ENCODE peak calls at places on chromosomes 6 and 20, in five cellular contexts. B is heart right ventricle, W is gastrocnemius medialis, P is upper lobe of right lung, F is tibial artery. G is an unnamed sample. For H3K4me1 and H3K27me3, the result is how much of the 10 kb centered on the place peaks cover.

GRCh38 chr20:63333241-63333836 is 27.8 kb downstream of the CHRNA4 start:
- DNase-seq in B (peak), W (no peak), P (no peak), F (no peak), G (no peak)

GRCh38 chr6:13454286-13455221 is 32.8 kb downstream of the GFOD1 start:
- DNase-seq in B (no peak), W (peak), P (peak), F (no peak), G (peak)

GRCh38 chr6:27495386-27496135 is 22.7 kb upstream of the ZNF184 start:
- DNase-seq in B (peak), W (no peak), P (no peak), F (peak), G (peak)

GRCh38 chr20:49986049-49986448 is 3.3 kb downstream of the SNAI1 start:
- DNase-seq in B (no peak), W (no peak), P (no peak), F (no peak), G (no peak)

GRCh38 chr6:64289946-64290345 is 654.3 kb downstream of the PHF3 start:
- DNase-seq in B (no peak), W (no peak), P (no peak), F (no peak), G (no peak)

GRCh38 chr6:6466967-6467761 is 121.4 kb upstream of the LY86 start:
- DNase-seq in B (no peak), W (no peak), P (no peak), F (no peak), G (no peak)

GRCh38 chr6:13574571-13575376 is at the start of gene SIRT5:
- DNase-seq in B (peak), W (peak), P (peak), F (peak), G (peak)

GRCh38 chr6:38212579-38212978 is 393.1 kb downstream of the ZFAND3 start:
- DNase-seq in B (no peak), W (no peak), P (no peak), F (no peak), G (no peak)

GRCh38 chr20:38893485-38894090 is 32.6 kb upstream of the FAM83D start:
- DNase-seq in B (peak), W (no peak), P (peak), F (no peak), G (peak)

GRCh38 chr6:111721677-111722219 is 116.1 kb upstream of the TRAF3IP2 start:
- DNase-seq in B (peak), W (no peak), P (no peak), F (no peak), G (peak)

GRCh38 chr6:153058291-153058690 is 55.8 kb upstream of the MTRF1L start:
- DNase-seq in B (no peak), W (no peak), P (no peak), F (no peak), G (no peak)

GRCh38 chr20:47713941-47714450 is 71.3 kb downstream of the SULF2 start:
- DNase-seq in B (no peak), W (no peak), P (no peak), F (peak), G (no peak)

GRCh38 chr6:35686873-35687557 is 1.7 kb downstream of the FKBP5 start:
- DNase-seq in B (no peak), W (no peak), P (no peak), F (no peak), G (no peak)

GRCh38 chr6:105135056-105135455 is 44.8 kb downstream of the POPDC3 start:
- DNase-seq in B (no peak), W (peak), P (no peak), F (no peak), G (no peak)

GRCh38 chr20:5680227-5680626 is 70.0 kb upstream of the SHLD1 start:
- DNase-seq in B (no peak), W (no peak), P (no peak), F (no peak), G (no peak)

GRCh38 chr20:51366155-51366886 is 176.2 kb downstream of the NFATC2 start:
- DNase-seq in B (peak), W (no peak), P (no peak), F (peak), G (no peak)

GRCh38 chr20:34104059-34104458 is 8.0 kb downstream of the EIF2S2 start:
- DNase-seq in B (no peak), W (no peak), P (no peak), F (no peak), G (no peak)

GRCh38 chr6:52305948-52306767 is 21.6 kb upstream of the MCM3 start:
- DNase-seq in B (no peak), W (no peak), P (no peak), F (no peak), G (no peak)

GRCh38 chr20:58043866-58044140 is 184.7 kb downstream of the ANKRD60 start:
- DNase-seq in B (no peak), W (no peak), P (no peak), F (no peak), G (no peak)

GRCh38 chr6:7332090-7332745 is 19.2 kb upstream of the SSR1 start:
- DNase-seq in B (no peak), W (no peak), P (no peak), F (no peak), G (no peak)

GRCh38 chr6:72624557-72625160 is 2.8 kb downstream of the KCNQ5 start:
- DNase-seq in B (no peak), W (no peak), P (no peak), F (no peak), G (no peak)

GRCh38 chr20:7695622-7696021 is 244.6 kb downstream of the HAO1 start:
- DNase-seq in B (no peak), W (no peak), P (no peak), F (no peak), G (no peak)

GRCh38 chr6:85428486-85428885 is 21.4 kb upstream of the NT5E start:
- DNase-seq in B (no peak), W (no peak), P (no peak), F (no peak), G (no peak)

GRCh38 chr6:113050010-113050893 is 703.1 kb downstream of the RFPL4B start:
- DNase-seq in B (no peak), W (no peak), P (no peak), F (no peak), G (no peak)

GRCh38 chr6:122845916-122846632 is 57.0 kb downstream of the SMPDL3A start:
- DNase-seq in B (no peak), W (no peak), P (no peak), F (no peak), G (no peak)

GRCh38 chr20:64114356-64114971 is 7.1 kb upstream of the NPBWR2 start:
- DNase-seq in B (no peak), W (no peak), P (peak), F (peak), G (no peak)

GRCh38 chr6:140636698-140637402 is 1262.4 kb upstream of the CITED2 start:
- DNase-seq in B (no peak), W (no peak), P (no peak), F (no peak), G (no peak)

GRCh38 chr6:161649841-161650240 is 376.0 kb upstream of the AGPAT4 start:
- DNase-seq in B (no peak), W (no peak), P (no peak), F (no peak), G (no peak)

GRCh38 chr6:67642582-67642981 is 992.5 kb upstream of the ADGRB3 start:
- DNase-seq in B (no peak), W (no peak), P (no peak), F (no peak), G (no peak)

GRCh38 chr6:125511809-125512341 is 210.1 kb upstream of the HDDC2 start:
- DNase-seq in B (no peak), W (no peak), P (no peak), F (no peak), G (no peak)

GRCh38 chr6:31272856-31273626 is 1.1 kb upstream of the HLA-C start:
- DNase-seq in B (no peak), W (no peak), P (no peak), F (no peak), G (no peak)

GRCh38 chr20:19241440-19241839 is 29.0 kb downstream of the SLC24A3 start:
- DNase-seq in B (no peak), W (no peak), P (no peak), F (no peak), G (no peak)

GRCh38 chr6:11275598-11275997 is 43.1 kb upstream of the NEDD9 start:
- DNase-seq in B (no peak), W (no peak), P (no peak), F (no peak), G (no peak)

GRCh38 chr6:170148709-170149470 is 142.0 kb downstream of the DLL1 start:
- DNase-seq in B (no peak), W (no peak), P (no peak), F (no peak), G (no peak)

DNA sequence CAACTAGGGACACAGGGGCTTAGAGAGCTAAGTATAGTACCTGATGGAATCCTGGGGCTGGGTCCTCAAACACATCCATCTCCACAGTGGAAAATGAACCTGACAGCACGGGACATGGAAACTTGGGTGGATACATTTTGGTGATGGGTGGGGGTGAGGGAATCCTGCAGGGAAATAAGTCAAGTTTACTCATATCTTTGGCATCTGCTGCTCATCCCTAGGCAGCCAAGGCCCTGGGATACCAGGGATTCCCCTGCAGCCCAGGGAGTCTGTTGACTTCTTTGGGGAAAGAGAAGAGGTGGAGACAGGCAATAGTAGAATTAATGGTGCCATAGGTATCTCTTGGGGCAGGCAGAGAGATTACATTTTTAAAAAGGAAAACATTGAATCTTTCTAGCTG is 6.6 kb downstream of the APOBEC2 start:
- DNase-seq in B (no peak), W (peak), P (no peak), F (no peak), G (no peak)
- H3K4me1 ChIP-seq in B (half or more), W (half or more), P (under half), F (under half), G (under half)

GRCh38 chr6:165743366-165743898 is 80.4 kb upstream of the PDE10A start:
- DNase-seq in B (no peak), W (no peak), P (no peak), F (no peak), G (no peak)

GRCh38 chr6:165745492-165745891 is 82.5 kb upstream of the PDE10A start:
- DNase-seq in B (no peak), W (no peak), P (no peak), F (no peak), G (no peak)

GRCh38 chr6:165742047-165742446 is 79.0 kb upstream of the PDE10A start:
- DNase-seq in B (no peak), W (no peak), P (no peak), F (no peak), G (no peak)

GRCh38 chr6:165746331-165746730 is 83.3 kb upstream of the PDE10A start:
- DNase-seq in B (no peak), W (no peak), P (no peak), F (no peak), G (no peak)

DNA sequence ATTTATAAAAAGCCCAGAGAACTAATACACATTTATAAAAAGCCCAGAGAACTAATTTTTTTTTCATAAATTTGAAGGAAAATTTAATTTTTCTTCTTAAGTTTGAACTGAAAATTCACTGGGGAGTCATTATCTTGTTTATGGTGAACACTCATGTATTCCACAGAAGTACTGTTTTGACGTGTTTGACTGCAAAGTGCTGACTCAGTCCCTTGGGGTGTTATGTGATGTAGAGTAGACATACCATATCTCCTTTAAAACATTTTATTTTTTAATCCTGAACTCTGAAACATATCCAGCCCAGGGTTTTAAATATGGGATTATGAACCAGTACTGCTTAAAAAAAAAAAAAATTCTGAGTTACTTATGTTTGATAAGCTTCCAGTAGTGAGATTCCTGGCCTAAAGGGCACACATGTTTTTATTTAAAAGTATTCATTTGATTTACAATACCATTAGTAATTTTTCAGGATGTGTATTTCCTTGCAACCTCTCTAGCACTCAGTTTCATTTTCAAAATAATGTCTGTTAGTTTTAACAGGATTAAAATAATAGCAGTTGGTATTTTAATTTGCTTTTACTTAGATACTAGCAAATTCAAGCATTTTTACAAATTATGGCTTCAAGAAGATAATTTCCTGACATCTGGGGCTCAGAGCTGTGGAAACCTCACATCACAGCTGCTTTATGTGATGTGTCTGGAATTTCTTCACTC is 81.6 kb upstream of the PDE10A start:
- DNase-seq in B (no peak), W (no peak), P (no peak), F (no peak), G (no peak)
- H3K27me3 ChIP-seq in B (under half), W (under half), P (under half), F (under half), G (under half)

GRCh38 chr20:32764000-32764960 is 2.1 kb downstream of the DNMT3B start:
- DNase-seq in B (no peak), W (no peak), P (no peak), F (no peak), G (no peak)
- H3K4me3 ChIP-seq in B (no peak), W (no peak), P (no peak), F (no peak), G (no peak)

DNA sequence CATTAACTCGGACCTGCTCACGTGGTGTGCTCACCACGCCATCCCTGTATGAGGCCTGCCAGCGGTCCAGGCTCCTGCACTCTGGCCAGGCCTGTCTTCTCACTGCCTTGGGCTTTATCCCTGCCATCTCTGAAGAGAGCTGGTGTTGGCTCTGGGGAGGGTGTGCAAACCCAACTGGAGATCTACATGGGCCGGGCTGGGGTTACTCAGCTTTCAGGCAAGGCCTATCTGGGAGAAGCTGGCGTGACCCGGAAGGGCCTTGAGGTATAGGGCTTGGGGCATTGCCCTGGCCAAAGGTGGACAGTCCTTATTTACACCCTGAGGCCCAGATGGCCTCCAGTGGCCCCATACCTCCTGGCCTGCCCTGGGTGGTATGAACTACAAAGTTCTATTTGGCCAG is 5.0 kb downstream of the SLC29A1 start:
- DNase-seq in B (no peak), W (no peak), P (no peak), F (no peak), G (no peak)
- H3K4me1 ChIP-seq in B (half or more), W (half or more), P (under half), F (half or more), G (under half)

GRCh38 chr6:155272353-155273222 is 8.8 kb downstream of the CLDN20 start:
- DNase-seq in B (no peak), W (no peak), P (no peak), F (no peak), G (no peak)
- H3K27me3 ChIP-seq in B (under half), W (under half), P (under half), F (under half), G (under half)

DNA sequence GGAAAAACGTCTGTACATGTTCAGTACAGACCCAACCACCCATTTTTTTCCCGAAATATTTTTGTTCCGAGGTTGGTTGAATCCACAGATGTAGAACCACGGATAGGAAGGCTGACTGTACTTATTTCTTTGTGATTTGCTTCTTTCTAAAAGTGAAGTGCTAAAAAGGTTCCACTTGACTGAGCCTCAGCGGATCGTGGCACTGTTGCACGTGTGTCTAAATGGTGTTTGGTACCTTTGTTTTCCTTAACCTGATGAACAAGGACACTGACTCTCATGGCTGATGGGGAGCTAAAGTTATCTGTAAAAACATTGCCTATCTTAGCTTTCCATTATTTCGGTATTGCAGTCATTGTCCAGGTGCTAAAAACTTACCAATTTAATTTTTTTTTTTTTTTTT is 6.2 kb downstream of the BPHL start:
- DNase-seq in B (no peak), W (no peak), P (no peak), F (no peak), G (no peak)
- H3K4me3 ChIP-seq in B (no peak), W (no peak), P (no peak), F (no peak), G (no peak)

DNA sequence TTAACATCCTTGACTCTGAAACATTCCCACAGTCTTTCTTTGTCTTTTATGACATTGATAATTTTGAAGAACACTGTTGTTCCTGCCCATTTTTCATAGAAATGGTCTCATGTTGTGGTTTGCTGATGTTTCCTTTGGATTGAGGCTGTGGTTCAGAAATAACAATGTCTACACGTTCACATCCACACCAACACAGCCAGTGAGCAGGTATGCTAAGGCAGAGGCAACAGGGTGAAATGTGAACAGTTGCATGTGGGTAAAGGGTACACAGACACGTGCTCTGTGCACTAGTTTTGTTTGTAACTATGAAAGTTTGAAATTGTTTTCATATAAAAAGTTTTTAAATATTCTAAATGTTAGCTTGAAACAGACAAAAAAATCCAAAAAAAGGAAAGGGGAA is 78.4 kb downstream of the GINS1 start:
- DNase-seq in B (no peak), W (no peak), P (no peak), F (no peak), G (no peak)
- H3K4me1 ChIP-seq in B (under half), W (under half), P (under half), F (under half), G (under half)

GRCh38 chr6:45722876-45723275 is 292.8 kb downstream of the CLIC5 start:
- DNase-seq in B (no peak), W (no peak), P (no peak), F (no peak), G (no peak)
- H3K27me3 ChIP-seq in B (under half), W (under half), P (under half), F (under half), G (under half)